ENCODE peak calls at places on chromosome 5, in ten cellular contexts. J, O, W, Y, N, S, G, V, E and A are unnamed samples.

GRCh38 chr5:139468421-139468931 is 2.3 kb upstream of the SMIM33 start:
- DNase-seq in J (no peak), O (no peak), W (no peak), Y (no peak), N (no peak), S (no peak), G (no peak), V (no peak), E (no peak), A (no peak)

GRCh38 chr5:87686018-87686417 is 273.3 kb upstream of the CCNH start:
- DNase-seq in J (no peak), O (no peak), W (no peak), Y (no peak), N (no peak), S (no peak), G (no peak), V (no peak), E (no peak), A (no peak)

GRCh38 chr5:53343187-53343586 is 137.2 kb upstream of the FST start:
- DNase-seq in J (peak; percentile 90), O (no peak), W (no peak), Y (peak; percentile 85), N (no peak), S (peak; percentile 82), G (no peak), V (no peak), E (no peak), A (no peak)

GRCh38 chr5:1239514-1240251 is 14.5 kb downstream of the SLC6A18 start:
- DNase-seq in J (no peak), O (no peak), W (no peak), Y (no peak), N (no peak), S (no peak), G (no peak), V (no peak), E (no peak), A (no peak)

GRCh38 chr5:75363111-75363510 is 26.1 kb downstream of the HMGCR start:
- DNase-seq in J (no peak), O (no peak), W (no peak), Y (no peak), N (no peak), S (no peak), G (no peak), V (no peak), E (no peak), A (no peak)

GRCh38 chr5:144169904-144170275 is 569 bp downstream of the YIPF5 start:
- DNase-seq in J (no peak), O (no peak), W (no peak), Y (no peak), N (no peak), S (no peak), G (no peak), V (no peak), E (no peak), A (no peak)

GRCh38 chr5:171642894-171643293 is 142.7 kb upstream of the SMIM23 start:
- DNase-seq in J (no peak), O (no peak), W (no peak), Y (no peak), N (no peak), S (no peak), G (no peak), V (no peak), E (no peak), A (no peak)

GRCh38 chr5:172150514-172151425 is 37.3 kb downstream of the STK10 start:
- DNase-seq in J (peak; percentile 46), O (no peak), W (peak; percentile 50), Y (no peak), N (no peak), S (no peak), G (peak; percentile 62), V (no peak), E (no peak), A (no peak)

GRCh38 chr5:150295172-150295611 is 5.6 kb upstream of the CAMK2A start:
- DNase-seq in J (peak; percentile 79), O (peak; percentile 29), W (no peak), Y (no peak), N (no peak), S (no peak), G (peak; percentile 66), V (peak; percentile 63), E (no peak), A (peak; percentile 40)

GRCh38 chr5:59838067-59838466 is 55.5 kb downstream of the PDE4D start:
- DNase-seq in J (no peak), O (no peak), W (no peak), Y (no peak), N (no peak), S (no peak), G (no peak), V (no peak), E (no peak), A (no peak)

GRCh38 chr5:91443761-91444467 is 60.8 kb upstream of the ARRDC3 start:
- DNase-seq in J (no peak), O (no peak), W (no peak), Y (no peak), N (no peak), S (peak; percentile 7), G (no peak), V (no peak), E (no peak), A (no peak)

GRCh38 chr5:68891718-68892117 is 202.1 kb upstream of the SLC30A5 start:
- DNase-seq in J (no peak), O (no peak), W (no peak), Y (no peak), N (no peak), S (no peak), G (no peak), V (no peak), E (no peak), A (no peak)

GRCh38 chr5:125269926-125270325 is 523.5 kb upstream of the ZNF608 start:
- DNase-seq in J (no peak), O (no peak), W (no peak), Y (no peak), N (no peak), S (no peak), G (no peak), V (no peak), E (no peak), A (no peak)

DNA sequence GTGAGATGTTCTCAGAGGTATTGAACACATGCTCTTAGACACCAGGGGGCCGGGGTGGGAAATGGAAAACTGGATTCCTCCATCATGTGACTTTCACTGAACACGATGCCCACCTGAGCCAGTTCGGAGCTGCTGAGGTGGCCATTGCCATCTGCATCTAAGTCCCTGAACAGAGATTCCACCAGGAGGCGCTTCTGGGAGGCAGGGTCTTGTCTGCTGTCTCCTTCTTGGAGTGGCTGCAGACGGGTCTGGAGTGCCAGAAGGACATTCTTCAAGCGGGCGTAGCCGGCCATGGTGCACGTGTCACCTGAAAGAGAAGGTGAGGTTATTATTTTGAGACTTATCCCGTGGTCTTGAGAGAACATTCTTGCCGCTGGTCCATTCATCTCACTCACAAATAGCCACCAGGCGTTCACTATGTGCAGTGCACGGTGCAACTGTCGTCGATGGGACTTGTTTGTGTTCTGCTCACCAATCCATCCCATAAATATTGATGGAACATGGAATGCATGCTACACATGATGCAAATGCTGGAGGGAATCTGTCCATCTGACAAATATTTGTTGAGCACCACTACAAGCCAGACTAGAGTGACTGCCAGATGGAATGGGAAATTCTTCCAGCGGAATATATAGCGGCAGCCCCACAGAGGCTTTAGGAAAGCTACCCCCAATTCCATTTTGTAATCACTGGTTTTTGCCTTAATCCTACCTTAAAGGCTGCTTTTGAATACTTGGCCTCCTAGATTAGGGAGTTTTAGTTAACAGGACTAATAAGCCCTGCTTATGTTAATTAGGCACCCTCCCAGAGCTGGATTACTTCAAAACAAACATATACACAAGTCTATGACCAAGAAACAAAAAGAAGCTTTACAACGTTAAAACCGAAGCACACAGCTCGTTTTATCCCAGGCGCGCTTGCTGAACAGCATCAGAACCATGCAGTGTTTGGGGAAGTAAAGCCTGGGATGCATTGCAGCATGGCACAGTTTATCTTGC is 264.8 kb downstream of the HSPA4 start:
- DNase-seq in J (peak; percentile 20), O (no peak), W (no peak), Y (no peak), N (no peak), S (no peak), G (no peak), V (no peak), E (no peak), A (no peak)
- TF ChIP-seq CTCF in J (peak; percentile 48), O (no peak), W (no peak), Y (no peak), N (peak; percentile 29), S (peak; percentile 36), G (no peak), V (no peak), E (no peak), A (no peak)

GRCh38 chr5:8842906-8843590 is 702.8 kb downstream of the SEMA5A start:
- DNase-seq in J (peak; percentile 82), O (no peak), W (no peak), Y (peak; percentile 36), N (no peak), S (no peak), G (no peak), V (no peak), E (no peak), A (no peak)
- TF ChIP-seq CTCF in J (peak; percentile 77), O (no peak), W (no peak), Y (peak; percentile 70), N (peak; percentile 21), S (peak; percentile 56), G (no peak), V (no peak), E (peak; percentile 29), A (no peak)

DNA sequence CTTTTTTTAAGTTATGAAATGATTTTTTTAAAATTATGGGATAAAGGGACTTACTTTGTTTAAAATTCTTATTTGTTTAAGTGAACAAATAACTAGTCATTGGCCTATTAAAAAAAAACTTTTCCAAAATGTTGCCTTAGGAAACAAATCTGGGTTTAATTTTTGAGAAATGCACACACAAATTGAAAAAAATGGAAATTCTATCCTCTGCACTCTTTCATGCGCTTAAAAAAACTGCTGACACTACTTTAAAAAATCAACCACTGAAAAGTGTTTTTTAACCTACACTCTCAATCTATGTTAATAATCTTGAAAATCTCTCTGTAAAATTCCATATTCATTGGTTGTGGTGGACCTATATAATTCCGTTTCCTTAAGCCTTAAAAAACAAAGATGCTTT is 163.4 kb upstream of the DAB2 start:
- DNase-seq in J (no peak), O (no peak), W (no peak), Y (no peak), N (no peak), S (no peak), G (no peak), V (no peak), E (no peak), A (no peak)
- TF ChIP-seq CTCF in J (no peak), O (no peak), W (no peak), Y (no peak), N (no peak), S (no peak), G (no peak), V (no peak), E (no peak), A (no peak)

DNA sequence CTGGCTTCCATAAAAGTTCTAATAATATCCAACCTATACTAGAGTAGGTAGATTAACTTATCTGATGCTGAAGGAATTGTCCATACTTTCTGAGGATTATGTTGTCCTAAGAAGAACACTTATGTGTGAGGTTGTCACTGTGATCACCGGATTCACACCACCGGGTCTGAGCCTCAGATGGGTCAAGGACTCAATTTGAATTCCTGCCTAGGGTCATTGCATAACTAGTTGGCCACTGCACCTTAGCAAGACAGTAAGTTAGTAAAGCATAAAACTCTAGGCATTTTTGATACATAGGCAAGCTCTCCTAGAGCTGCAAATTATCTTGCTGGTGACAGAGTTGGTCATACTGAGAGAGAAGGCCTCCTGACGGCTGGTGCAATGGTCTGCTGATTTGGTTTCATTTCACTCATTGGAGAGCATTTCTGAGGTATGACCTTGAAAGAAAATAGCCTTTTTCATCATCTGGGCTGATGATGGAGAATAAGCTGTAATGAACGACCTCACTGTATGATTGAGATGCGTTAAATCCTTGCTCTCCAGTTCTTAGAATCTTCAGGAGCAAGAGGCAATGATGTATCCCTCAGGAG is 72.0 kb upstream of the CKMT2 start:
- DNase-seq in J (no peak), O (no peak), W (no peak), Y (no peak), N (no peak), S (no peak), G (no peak), V (no peak), E (no peak), A (no peak)
- TF ChIP-seq CTCF in J (no peak), O (no peak), W (no peak), Y (no peak), N (no peak), S (no peak), G (no peak), V (no peak), E (no peak), A (no peak)